ENCODE peak calls at places on chromosomes 1 and 21, in five cellular contexts. One of them, this sample, is unnamed.

GRCh38 chr1:91148641-91149069 is 126.8 kb upstream of the ZNF644 start:
- DNase-seq in lung: no peak
- DNase-seq in SHP77: no peak
- DNase-seq in hepatocyte: no peak
- DNase-seq in mesothelial cell of epicardium: no peak
- DNase-seq in this sample: no peak

GRCh38 chr21:37534431-37534830 is 167.9 kb downstream of the DYRK1A start:
- DNase-seq in mesothelial cell of epicardium: no peak
- DNase-seq in lung: no peak
- DNase-seq in hepatocyte: no peak
- DNase-seq in SHP77: no peak
- DNase-seq in this sample: no peak

GRCh38 chr1:6867688-6868370 is 82.6 kb downstream of the CAMTA1 start:
- DNase-seq in SHP77: no peak
- DNase-seq in lung: no peak
- DNase-seq in mesothelial cell of epicardium: no peak
- DNase-seq in hepatocyte: no peak
- DNase-seq in this sample: no peak

GRCh38 chr1:159591981-159592380 is 4.4 kb downstream of the APCS start:
- DNase-seq in SHP77: no peak
- DNase-seq in hepatocyte: no peak
- DNase-seq in mesothelial cell of epicardium: no peak
- DNase-seq in lung: no peak
- DNase-seq in this sample: no peak

GRCh38 chr1:235068155-235069121 is 60.2 kb downstream of the TOMM20 start:
- DNase-seq in SHP77: no peak
- DNase-seq in hepatocyte: no peak
- DNase-seq in lung: peak
- DNase-seq in mesothelial cell of epicardium: no peak
- DNase-seq in this sample: peak

GRCh38 chr1:92482665-92483441 is 3.9 kb downstream of the GFI1 start:
- DNase-seq in lung: no peak
- DNase-seq in SHP77: no peak
- DNase-seq in hepatocyte: no peak
- DNase-seq in mesothelial cell of epicardium: peak
- DNase-seq in this sample: no peak

GRCh38 chr1:2609271-2610035 is 22.9 kb downstream of the PRXL2B start:
- DNase-seq in mesothelial cell of epicardium: peak
- DNase-seq in lung: no peak
- DNase-seq in hepatocyte: no peak
- DNase-seq in SHP77: no peak
- DNase-seq in this sample: no peak

GRCh38 chr21:41816583-41817165 is 49.8 kb upstream of the RIPK4 start:
- DNase-seq in SHP77: peak
- DNase-seq in lung: peak
- DNase-seq in hepatocyte: peak
- DNase-seq in mesothelial cell of epicardium: peak
- DNase-seq in this sample: peak